ENCODE peak calls at places on chromosome 2, in seven cellular contexts. K, B, G, M, O, N and X are unnamed samples.
A peak's percentile ranks its signal among the peaks of the same experiment; 100 is the strongest.

GRCh38 chr2:33605059-33605458 is 6.0 kb upstream of the FAM98A start:
- DNase-seq in K (no peak), B (no peak), G (no peak), M (no peak), O (no peak), N (no peak), X (no peak)

GRCh38 chr2:152247337-152247695 is 71.8 kb upstream of the STAM2 start:
- DNase-seq in K (peak; percentile 94), B (peak; percentile 55), G (no peak), M (no peak), O (no peak), N (no peak), X (no peak)

GRCh38 chr2:234386971-234387370 is 109.9 kb downstream of the ARL4C start:
- DNase-seq in K (no peak), B (no peak), G (no peak), M (no peak), O (no peak), N (no peak), X (no peak)

GRCh38 chr2:30190637-30191036 is 40.7 kb upstream of the LBH start:
- DNase-seq in K (no peak), B (no peak), G (no peak), M (no peak), O (no peak), N (no peak), X (no peak)

GRCh38 chr2:169036717-169037450 is 5.8 kb upstream of the ABCB11 start:
- DNase-seq in K (no peak), B (no peak), G (no peak), M (no peak), O (no peak), N (no peak), X (no peak)

GRCh38 chr2:238714038-238714528 is 133.8 kb upstream of the TWIST2 start:
- DNase-seq in K (no peak), B (no peak), G (no peak), M (no peak), O (no peak), N (no peak), X (no peak)

GRCh38 chr2:192087398-192087958 is 107.3 kb downstream of the TMEFF2 start:
- DNase-seq in K (no peak), B (no peak), G (no peak), M (no peak), O (no peak), N (no peak), X (no peak)

GRCh38 chr2:72919414-72920316 is 2.3 kb downstream of the EMX1 start:
- DNase-seq in K (no peak), B (no peak), G (no peak), M (no peak), O (peak; percentile 85), N (no peak), X (no peak)

GRCh38 chr2:138948070-138948539 is 167.9 kb upstream of the NXPH2 start:
- DNase-seq in K (peak; percentile 98), B (peak; percentile 33), G (peak; percentile 43), M (no peak), O (no peak), N (no peak), X (peak; percentile 78)

GRCh38 chr2:62410015-62410453 is 96.0 kb downstream of the TMEM17 start:
- DNase-seq in K (no peak), B (no peak), G (no peak), M (no peak), O (peak; percentile 57), N (peak; percentile 62), X (peak; percentile 16)

GRCh38 chr2:133953524-133953923 is 300.3 kb upstream of the MGAT5 start:
- DNase-seq in K (no peak), B (no peak), G (no peak), M (peak; percentile 84), O (no peak), N (peak; percentile 19), X (no peak)

GRCh38 chr2:75428060-75428459 is 132.7 kb downstream of the EVA1A start:
- DNase-seq in K (no peak), B (no peak), G (no peak), M (no peak), O (no peak), N (no peak), X (no peak)

DNA sequence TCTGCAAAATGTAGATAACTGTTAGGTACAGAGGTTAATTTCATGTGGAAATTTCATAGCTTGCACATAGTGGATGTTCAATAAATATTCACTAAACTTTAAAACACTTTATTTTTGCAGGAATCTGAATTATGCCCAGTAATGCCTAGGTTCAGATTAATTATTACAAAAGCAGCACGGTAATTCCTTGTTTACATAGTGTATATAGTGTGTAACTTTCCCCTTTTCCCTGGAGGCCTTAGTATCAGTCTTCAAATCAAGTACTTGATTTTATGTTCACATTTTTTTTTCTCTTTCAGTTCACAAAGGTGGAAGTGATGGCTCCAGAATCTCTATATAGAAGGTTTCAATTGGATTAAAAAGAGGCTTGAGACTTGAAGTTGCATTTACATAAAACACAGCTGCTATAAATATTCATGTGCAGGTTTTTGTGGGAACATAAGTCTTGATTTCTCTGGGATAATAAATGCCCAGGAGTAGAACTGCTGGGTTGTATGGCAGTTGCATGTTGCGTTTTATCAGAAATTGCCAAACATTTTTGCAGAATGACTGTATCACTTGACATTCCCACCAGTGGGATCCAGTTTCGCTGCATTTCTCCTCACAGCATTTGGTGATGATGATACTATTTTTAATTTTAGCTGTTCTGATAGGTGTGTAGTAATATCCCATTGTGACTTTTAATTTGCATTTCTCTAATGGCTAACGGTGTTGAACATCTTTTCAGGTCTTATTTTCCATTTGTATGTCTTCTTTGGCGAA is 27.6 kb upstream of the LGALSL start:
- DNase-seq in K (peak; percentile 17), B (peak; percentile 16), G (no peak), M (no peak), O (no peak), N (no peak), X (peak; percentile 69)
- H3K4me2 ChIP-seq in K (no peak overlapping the region), B (no peak overlapping the region), G (peak overlapping the region; percentile 14), M (no peak overlapping the region), O (no peak overlapping the region), N (no peak overlapping the region), X (peak overlapping the region; percentile 47)

DNA sequence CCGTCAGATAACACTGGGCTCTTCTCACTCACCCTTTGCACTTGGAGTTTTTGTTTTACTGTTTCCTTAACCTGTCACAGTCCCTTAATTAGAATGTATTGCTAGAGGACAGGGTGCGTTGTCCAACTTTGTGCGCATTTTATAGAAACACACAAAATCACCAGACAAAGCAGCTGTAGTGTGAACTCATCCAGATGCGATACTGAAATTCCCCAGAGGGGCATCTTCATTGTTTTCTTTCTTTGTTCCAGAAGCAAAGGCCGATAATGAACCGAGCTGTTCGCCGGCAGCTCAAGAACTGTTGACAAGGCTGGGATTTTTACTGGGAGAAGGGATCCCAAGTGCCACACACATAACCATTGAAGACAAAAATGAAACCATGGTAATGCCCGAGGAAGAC is 137.6 kb downstream of the WDSUB1 start:
- DNase-seq in K (no peak), B (no peak), G (no peak), M (no peak), O (peak; percentile 47), N (no peak), X (no peak)
- H3K4me2 ChIP-seq in K (no peak overlapping the region), B (no peak overlapping the region), G (no peak overlapping the region), M (no peak overlapping the region), O (no peak overlapping the region), N (no peak overlapping the region), X (no peak overlapping the region)

DNA sequence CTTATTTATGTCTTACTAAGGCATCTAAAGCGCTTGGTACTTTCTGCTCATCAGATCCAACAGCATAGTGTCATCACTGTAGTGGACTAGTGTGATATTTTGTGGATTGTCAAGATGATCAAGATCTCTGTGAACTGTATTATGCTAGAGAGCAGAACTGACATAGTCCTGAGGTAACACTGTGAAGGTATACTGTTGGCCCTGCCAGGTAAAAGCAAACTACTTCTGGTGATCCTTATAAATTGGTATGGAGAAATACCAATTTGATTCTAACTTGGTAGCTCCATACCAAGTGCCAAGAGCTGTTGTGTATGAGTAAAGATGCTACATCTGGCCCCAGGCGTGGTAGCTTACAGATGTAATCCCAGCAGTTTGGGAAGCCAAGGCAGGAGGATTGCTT is 15.9 kb downstream of the SFTPB start:
- DNase-seq in K (no peak), B (no peak), G (no peak), M (no peak), O (no peak), N (no peak), X (no peak)
- H3K4me2 ChIP-seq in K (no peak overlapping the region), B (no peak overlapping the region), G (no peak overlapping the region), M (no peak overlapping the region), O (no peak overlapping the region), N (no peak overlapping the region), X (no peak overlapping the region)

GRCh38 chr2:97719362-97720155 is 6.2 kb downstream of the ZAP70 start:
- DNase-seq in K (no peak), B (no peak), G (no peak), M (no peak), O (no peak), N (no peak), X (no peak)
- H3K4me2 ChIP-seq in K (no peak overlapping the region), B (no peak overlapping the region), G (no peak overlapping the region), M (no peak overlapping the region), O (no peak overlapping the region), N (peak overlapping the region; percentile 69), X (no peak overlapping the region)